ENCODE peak calls at places on chromosomes 16 and 17, in eight cellular contexts. U, Z, T, I, K, N, F and O are unnamed samples.

GRCh38 chr17:30296499-30297038 is 4.8 kb upstream of the BLMH start:
- DNase-seq in U (no peak), Z (no peak), T (no peak), I (no peak), K (no peak), N (no peak), F (no peak), O (no peak)

GRCh38 chr17:27239584-27239983 is 54.3 kb upstream of the WSB1 start:
- DNase-seq in U (no peak), Z (no peak), T (no peak), I (no peak), K (no peak), N (peak; percentile 75), F (no peak), O (no peak)

GRCh38 chr16:2232094-2232990 is 3.9 kb upstream of the DNASE1L2 start:
- DNase-seq in U (peak; percentile 49), Z (no peak), T (no peak), I (no peak), K (no peak), N (no peak), F (no peak), O (no peak)

GRCh38 chr16:4694664-4695451 is 1.5 kb downstream of the NUDT16L1 start:
- DNase-seq in U (peak; percentile 57), Z (no peak), T (no peak), I (peak; percentile 54), K (peak; percentile 62), N (no peak), F (no peak), O (no peak)

GRCh38 chr16:85491798-85492616 is 121.1 kb upstream of the GSE1 start:
- DNase-seq in U (peak; percentile 90), Z (no peak), T (no peak), I (peak; percentile 73), K (no peak), N (no peak), F (peak; percentile 84), O (peak; percentile 52)

GRCh38 chr17:64572682-64573154 is 65.9 kb downstream of the CEP95 start:
- DNase-seq in U (no peak), Z (peak; percentile 24), T (no peak), I (no peak), K (no peak), N (no peak), F (no peak), O (peak; percentile 14)

GRCh38 chr16:13391337-13391736 is 489.9 kb downstream of the SHISA9 start:
- DNase-seq in U (no peak), Z (no peak), T (no peak), I (no peak), K (no peak), N (peak; percentile 37), F (no peak), O (no peak)

GRCh38 chr17:35612924-35613521 is 25.9 kb downstream of the AP2B1 start:
- DNase-seq in U (no peak), Z (peak; percentile 43), T (peak; percentile 18), I (peak; percentile 50), K (no peak), N (no peak), F (no peak), O (peak; percentile 70)

GRCh38 chr16:49469323-49469670 is 95.7 kb downstream of the C16orf78 start:
- DNase-seq in U (no peak), Z (no peak), T (no peak), I (no peak), K (no peak), N (no peak), F (peak; percentile 7), O (no peak)

GRCh38 chr16:16101585-16101984 is 121.7 kb downstream of the ABCC6 start:
- DNase-seq in U (no peak), Z (no peak), T (no peak), I (no peak), K (no peak), N (no peak), F (no peak), O (no peak)

GRCh38 chr17:65568918-65569317 is 7.5 kb upstream of the AXIN2 start:
- DNase-seq in U (no peak), Z (no peak), T (no peak), I (no peak), K (no peak), N (no peak), F (no peak), O (no peak)

GRCh38 chr17:44221072-44221861 is 1.8 kb upstream of the UBTF start:
- DNase-seq in U (peak; percentile 87), Z (peak; percentile 84), T (peak; percentile 64), I (peak; percentile 75), K (peak; percentile 85), N (peak; percentile 95), F (peak; percentile 85), O (peak; percentile 76)

GRCh38 chr17:59848778-59849177 is 44.0 kb downstream of the TUBD1 start:
- DNase-seq in U (peak; percentile 81), Z (no peak), T (no peak), I (peak; percentile 86), K (peak; percentile 86), N (no peak), F (no peak), O (peak; percentile 74)

GRCh38 chr17:78224226-78225087 is 7.0 kb upstream of the TMEM235 start:
- DNase-seq in U (no peak), Z (no peak), T (no peak), I (no peak), K (no peak), N (no peak), F (no peak), O (no peak)

GRCh38 chr16:28172331-28172730 is 39.4 kb downstream of the XPO6 start:
- DNase-seq in U (no peak), Z (no peak), T (no peak), I (no peak), K (no peak), N (no peak), F (no peak), O (no peak)

GRCh38 chr17:50269477-50270429 is 4.5 kb upstream of the TMEM92 start:
- DNase-seq in U (peak; percentile 65), Z (peak; percentile 82), T (peak; percentile 43), I (peak; percentile 87), K (no peak), N (no peak), F (peak; percentile 64), O (peak; percentile 88)

GRCh38 chr16:4674926-4675530 is 18.3 kb upstream of the NUDT16L1 start:
- DNase-seq in U (no peak), Z (no peak), T (no peak), I (no peak), K (no peak), N (no peak), F (no peak), O (no peak)

GRCh38 chr17:14067347-14067746 is 2.0 kb upstream of the COX10 start:
- DNase-seq in U (no peak), Z (no peak), T (no peak), I (no peak), K (no peak), N (no peak), F (no peak), O (no peak)

GRCh38 chr17:14058051-14058450 is 11.3 kb upstream of the COX10 start:
- DNase-seq in U (no peak), Z (no peak), T (no peak), I (no peak), K (no peak), N (no peak), F (no peak), O (no peak)

GRCh38 chr17:14060706-14061105 is 8.6 kb upstream of the COX10 start:
- DNase-seq in U (no peak), Z (no peak), T (no peak), I (no peak), K (no peak), N (no peak), F (no peak), O (no peak)

GRCh38 chr17:14057591-14057990 is 11.7 kb upstream of the COX10 start:
- DNase-seq in U (no peak), Z (no peak), T (no peak), I (no peak), K (no peak), N (no peak), F (no peak), O (no peak)

GRCh38 chr17:14061666-14062560 is 7.4 kb upstream of the COX10 start:
- DNase-seq in U (no peak), Z (no peak), T (no peak), I (no peak), K (no peak), N (no peak), F (peak; percentile 21), O (no peak)
- TF ChIP-seq CTCF in U (no peak), Z (no peak), T (no peak), I (no peak), K (no peak), N (peak; percentile 32), F (no peak), O (no peak)

DNA sequence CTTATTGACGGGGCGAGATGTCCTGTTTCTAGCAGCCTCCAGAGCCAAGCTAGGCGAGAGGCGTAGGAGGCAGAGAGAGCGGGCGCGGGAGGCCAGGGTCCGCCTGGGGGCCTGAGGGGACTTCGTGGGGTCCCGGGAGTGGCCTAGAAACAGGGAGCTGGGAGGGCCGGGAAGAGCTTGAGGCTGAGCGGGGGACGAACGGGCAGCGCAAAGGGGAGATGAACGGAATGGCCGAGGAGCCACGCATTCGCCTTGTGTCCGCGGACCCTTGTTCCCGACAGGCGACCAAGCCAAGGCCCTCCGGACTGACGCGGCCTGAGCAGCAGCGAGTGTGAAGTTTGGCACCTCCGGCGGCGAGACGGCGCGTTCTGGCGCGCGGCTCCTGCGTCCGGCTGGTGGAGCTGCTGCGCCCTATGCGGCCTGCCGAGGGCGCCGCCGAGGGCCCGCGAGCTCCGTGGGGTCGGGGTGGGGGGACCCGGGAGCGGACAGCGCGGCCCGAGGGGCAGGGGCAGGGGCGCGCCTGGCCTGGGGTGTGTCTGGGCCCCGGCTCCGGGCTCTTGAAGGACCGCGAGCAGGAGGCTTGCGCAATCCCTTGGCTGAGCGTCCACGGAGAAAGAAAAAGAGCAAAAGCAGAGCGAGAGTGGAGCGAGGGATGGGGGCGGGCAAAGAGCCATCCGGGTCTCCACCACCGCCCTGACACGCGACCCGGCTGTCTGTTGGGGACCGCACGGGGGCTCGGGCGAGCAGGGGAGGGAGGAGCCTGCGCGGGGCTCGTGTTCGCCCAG is 1.2 kb upstream of the CBX4 start:
- DNase-seq in U (peak; percentile 82), Z (no peak), T (peak; percentile 33), I (peak; percentile 80), K (peak; percentile 75), N (no peak), F (peak; percentile 61), O (peak; percentile 46)
- TF ChIP-seq CTCF in U (peak; percentile 10), Z (no peak), T (no peak), I (no peak), K (no peak), N (peak; percentile 43), F (no peak), O (no peak)

GRCh38 chr16:88613293-88613692 is 25.1 kb upstream of the IL17C start:
- DNase-seq in U (no peak), Z (no peak), T (no peak), I (no peak), K (no peak), N (no peak), F (no peak), O (no peak)
- TF ChIP-seq CTCF in U (no peak), Z (no peak), T (no peak), I (no peak), K (no peak), N (no peak), F (no peak), O (no peak)

DNA sequence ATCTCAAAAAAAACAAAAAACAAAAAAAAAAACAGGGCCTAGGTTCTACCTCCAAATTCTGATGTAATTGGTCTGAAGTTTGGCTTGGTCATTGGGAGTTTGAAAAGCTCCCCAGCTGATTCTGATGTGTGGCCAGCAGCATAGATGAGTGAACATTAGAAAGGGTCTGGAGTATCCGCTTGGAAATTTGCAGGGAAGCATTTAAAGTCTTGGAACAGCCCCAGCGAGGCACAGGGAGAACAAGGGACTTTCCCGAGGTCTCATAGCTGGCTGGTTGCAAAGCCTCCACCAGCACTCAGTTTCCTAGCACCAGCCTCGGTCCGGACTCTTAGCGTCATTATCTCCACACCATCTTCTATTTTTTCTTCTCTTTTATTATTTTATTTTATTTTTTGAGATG is 70.8 kb downstream of the RAB11FIP4 start:
- DNase-seq in U (no peak), Z (no peak), T (no peak), I (no peak), K (no peak), N (no peak), F (no peak), O (no peak)
- TF ChIP-seq CTCF in U (no peak), Z (no peak), T (no peak), I (no peak), K (no peak), N (no peak), F (no peak), O (no peak)